ENCODE peak calls at places on chromosomes 12 and 14, in eight cellular contexts. T is NCI-H2081; E is activated CD4-positive, alpha-beta T cell treated with anti-CD3 and anti-CD28 coated beads for 48 hours; C is H1; D is activated naive CD8-positive, alpha-beta T cell treated with anti-CD3 and anti-CD28 coated beads for 36 hours; H is HCT116; M is glutamatergic neuron; V is heart right ventricle. S is an unnamed sample.

GRCh38 chr14:101830271-101830670 is 68.8 kb downstream of the PPP2R5C start:
- DNase-seq in T (no peak), E (no peak), C (no peak), D (no peak), H (no peak), M (no peak), V (no peak), S (no peak)

GRCh38 chr12:52648012-52648550 is 3.9 kb downstream of the KRT2 start:
- DNase-seq in T (no peak), E (no peak), C (peak), D (no peak), H (no peak), M (no peak), V (no peak), S (no peak)

GRCh38 chr14:49946320-49947141 is 53.6 kb downstream of the ARF6 start:
- DNase-seq in T (peak), E (peak), C (no peak), D (peak), H (no peak), M (no peak), V (no peak), S (peak)

GRCh38 chr12:2795291-2796186 is 769 bp downstream of the FKBP4 start:
- DNase-seq in T (peak), E (peak), C (peak), D (peak), H (no peak), M (peak), V (peak), S (peak)

GRCh38 chr14:38357557-38357956 is 101.7 kb upstream of the CLEC14A start:
- DNase-seq in T (no peak), E (no peak), C (no peak), D (no peak), H (no peak), M (no peak), V (no peak), S (no peak)

GRCh38 chr12:75969768-75970167 is 61.8 kb downstream of the PHLDA1 start:
- DNase-seq in T (no peak), E (no peak), C (no peak), D (no peak), H (no peak), M (no peak), V (no peak), S (peak)

GRCh38 chr14:105581551-105582341 is 55.4 kb downstream of the TMEM121 start:
- DNase-seq in T (no peak), E (no peak), C (no peak), D (no peak), H (no peak), M (peak), V (no peak), S (no peak)

GRCh38 chr12:66584673-66585072 is 94.2 kb downstream of the GRIP1 start:
- DNase-seq in T (no peak), E (no peak), C (no peak), D (no peak), H (no peak), M (no peak), V (no peak), S (no peak)

GRCh38 chr12:3230758-3231375 is 153.7 kb downstream of the TSPAN9 start:
- DNase-seq in T (no peak), E (no peak), C (no peak), D (no peak), H (no peak), M (no peak), V (no peak), S (no peak)